ENCODE peak calls at places on chromosomes 16 and 17, in four cellular contexts. Z is left ventricle myocardium inferior, Y is GM20000, K is lung. D is an unnamed sample.

GRCh38 chr16:62954144-62955032 is 918.1 kb upstream of the CDH8 start:
- DNase-seq in Z (no peak), Y (no peak), K (no peak), D (no peak)

GRCh38 chr17:7538891-7539290 is 10.0 kb upstream of the TNFSF12 start:
- DNase-seq in Z (no peak), Y (no peak), K (no peak), D (no peak)

GRCh38 chr17:30091166-30091670 is 25.4 kb upstream of the NSRP1 start:
- DNase-seq in Z (no peak), Y (no peak), K (no peak), D (no peak)

GRCh38 chr17:27929990-27930389 is 36.8 kb upstream of the LYRM9 start:
- DNase-seq in Z (no peak), Y (no peak), K (no peak), D (no peak)

GRCh38 chr16:79171504-79172240 is 428.9 kb downstream of the MAF start:
- DNase-seq in Z (no peak), Y (no peak), K (no peak), D (no peak)

GRCh38 chr17:50208611-50209061 is 7.2 kb upstream of the COL1A1 start:
- DNase-seq in Z (no peak), Y (no peak), K (no peak), D (no peak)

GRCh38 chr17:17300624-17301568 is 2.3 kb upstream of the NT5M start:
- DNase-seq in Z (peak), Y (peak), K (no peak), D (peak)

GRCh38 chr17:11454096-11454495 is 144.2 kb upstream of the DNAH9 start:
- DNase-seq in Z (no peak), Y (no peak), K (no peak), D (no peak)

GRCh38 chr17:36463916-36464764 is 22.3 kb upstream of the ZNHIT3 start:
- DNase-seq in Z (peak), Y (peak), K (peak), D (peak)

GRCh38 chr16:4231367-4231766 is 10.5 kb downstream of the SRL start:
- DNase-seq in Z (no peak), Y (no peak), K (no peak), D (no peak)

GRCh38 chr17:7192271-7192937 is 13.2 kb upstream of the ASGR1 start:
- DNase-seq in Z (no peak), Y (no peak), K (no peak), D (no peak)

GRCh38 chr16:69859105-69859969 is 91.8 kb upstream of the CLEC18A start:
- DNase-seq in Z (peak), Y (peak), K (peak), D (peak)
- TF ChIP-seq CTCF in Z (peak), Y (peak), K (no peak), D (peak)

DNA sequence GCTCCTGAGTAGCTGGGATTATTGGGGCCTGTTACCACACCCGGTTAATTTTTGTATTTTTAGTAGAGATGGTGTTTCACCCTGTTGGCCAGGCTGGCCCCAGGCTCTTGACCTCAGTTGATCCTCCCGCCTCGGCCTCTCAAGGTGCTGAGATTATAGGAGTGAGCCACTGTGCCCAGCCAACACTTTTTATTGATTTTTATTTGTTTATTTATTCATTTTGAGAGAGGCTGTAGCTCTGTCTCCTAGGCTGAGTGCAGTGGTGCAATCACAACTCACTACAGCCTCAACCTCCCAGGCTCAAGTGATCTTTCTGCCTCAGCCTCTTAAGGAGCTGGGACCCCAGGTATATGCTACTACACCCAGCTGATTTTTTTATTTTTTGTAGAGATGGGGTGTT is 54.7 kb downstream of the TNRC6A start:
- DNase-seq in Z (no peak), Y (no peak), K (no peak), D (no peak)
- TF ChIP-seq CTCF in Z (no peak), Y (no peak), K (no peak), D (no peak)

GRCh38 chr16:71288890-71289731 is at the start of gene CMTR2:
- DNase-seq in Z (peak), Y (peak), K (peak), D (peak)
- TF ChIP-seq CTCF in Z (no peak), Y (no peak), K (no peak), D (no peak)

DNA sequence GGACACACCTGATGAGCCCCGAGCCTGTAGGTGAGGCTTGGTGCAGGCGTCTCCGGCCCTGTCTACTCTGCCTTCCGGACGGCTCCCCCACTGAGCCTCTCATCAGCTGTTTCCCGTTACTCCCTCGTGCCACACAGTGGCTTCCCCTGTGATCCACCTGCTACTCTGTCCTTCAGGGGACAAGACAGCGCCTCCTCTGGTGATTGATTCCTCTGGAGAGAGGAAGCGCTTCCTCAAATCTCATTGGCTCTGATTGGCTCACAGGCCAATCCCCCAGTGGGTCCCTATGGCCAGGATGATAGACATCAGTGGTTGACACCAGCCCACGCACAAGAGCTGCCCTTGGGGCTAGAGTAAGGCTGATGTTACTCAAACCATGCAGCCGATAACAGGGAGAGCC is 24.0 kb downstream of the RNF213 start:
- DNase-seq in Z (no peak), Y (no peak), K (no peak), D (no peak)
- TF ChIP-seq CTCF in Z (no peak), Y (peak), K (no peak), D (no peak)

GRCh38 chr16:57723170-57723569 is 12.4 kb upstream of the KATNB1 start:
- DNase-seq in Z (no peak), Y (no peak), K (no peak), D (no peak)
- TF ChIP-seq CTCF in Z (no peak), Y (no peak), K (no peak), D (no peak)

DNA sequence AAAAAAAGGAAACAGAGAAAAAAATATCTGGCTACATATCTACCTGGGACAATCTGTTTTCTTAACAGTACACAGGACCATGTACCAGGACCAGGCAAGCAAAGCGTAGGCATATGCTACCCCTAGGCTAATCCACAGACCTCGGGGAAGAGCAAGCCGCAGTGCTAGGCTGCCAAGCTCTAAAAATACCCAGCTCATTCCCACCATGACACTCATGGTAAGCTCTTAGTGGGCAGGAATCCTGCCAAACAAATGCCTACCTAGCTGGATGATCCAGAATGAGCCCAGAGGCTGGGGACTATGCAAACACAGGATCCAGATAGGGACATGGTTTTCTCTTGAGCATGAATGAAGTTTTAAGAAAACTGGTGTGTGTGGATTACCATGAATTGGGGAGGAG is 95.6 kb downstream of the GRIN2A start:
- DNase-seq in Z (peak), Y (no peak), K (no peak), D (no peak)
- TF ChIP-seq CTCF in Z (no peak), Y (no peak), K (no peak), D (no peak)